ENCODE peak calls at places on chromosomes 3 and 15, in nine cellular contexts. L is stimulated activated CD8-positive, alpha-beta memory T cell treated with anti-CD3 and anti-CD28 coated beads, Interleukin-12 subunit alpha, Interleukin-12 subunit beta, amount 100 ng/mL, for 4 hours; W is ACHN; Y is HL-60; V is choroid plexus epithelial cell; K is GM04504; Z is COR-L47; P is NCI-H774; E is effector CD8-positive, alpha-beta T cell. B is an unnamed sample.

GRCh38 chr15:67997996-67998395 is 56.1 kb upstream of the PIAS1 start:
- DNase-seq in L (no peak), V (peak), W (no peak), P (no peak), Z (no peak), K (peak), Y (no peak), E (no peak), B (no peak)

GRCh38 chr3:172153335-172153861 is 114.0 kb downstream of the FNDC3B start:
- DNase-seq in L (peak), V (peak), W (peak), Z (no peak), E (no peak), P (no peak), Y (peak), K (peak), B (peak)

GRCh38 chr15:40843885-40844542 is at the start of gene SPINT1:
- DNase-seq in E (no peak), W (peak), Y (peak), P (peak), V (no peak), L (peak), K (no peak), Z (peak), B (peak)

GRCh38 chr3:45958333-45958791 is 15.1 kb downstream of the CXCR6 start:
- DNase-seq in E (no peak), V (no peak), Y (no peak), W (no peak), L (no peak), P (no peak), K (peak), Z (no peak), B (no peak)

GRCh38 chr3:144104679-144105078 is 133.1 kb downstream of the DIPK2A start:
- DNase-seq in V (no peak), P (no peak), K (no peak), E (no peak), L (no peak), W (no peak), Y (no peak), Z (no peak), B (no peak)

GRCh38 chr3:45455040-45455439 is 66.7 kb downstream of the LARS2 start:
- DNase-seq in K (no peak), V (no peak), E (no peak), Z (no peak), L (no peak), W (no peak), P (no peak), Y (no peak), B (no peak)

GRCh38 chr3:64291956-64292355 is 66.7 kb upstream of the PRICKLE2 start:
- DNase-seq in K (peak), Z (no peak), L (no peak), Y (no peak), E (no peak), W (peak), V (peak), P (no peak), B (no peak)

GRCh38 chr15:26082833-26083174 is 219.7 kb upstream of the ATP10A start:
- DNase-seq in K (no peak), E (no peak), W (peak), Z (no peak), L (no peak), Y (no peak), P (peak), V (peak), B (no peak)

GRCh38 chr3:151203053-151203420 is at the start of gene GPR171:
- DNase-seq in P (no peak), W (no peak), Y (no peak), Z (no peak), E (peak), L (peak), V (no peak), K (no peak), B (no peak)

GRCh38 chr15:68526269-68526668 is 52.5 kb upstream of the CORO2B start:
- DNase-seq in E (no peak), W (peak), P (no peak), L (no peak), V (peak), Z (no peak), K (peak), Y (no peak), B (no peak)

GRCh38 chr3:31790516-31791148 is 190.4 kb downstream of the OSBPL10 start:
- DNase-seq in K (no peak), E (no peak), V (no peak), L (no peak), Z (no peak), W (no peak), P (no peak), Y (no peak), B (no peak)

GRCh38 chr3:86708908-86709307 is 282.0 kb downstream of the VGLL3 start:
- DNase-seq in V (no peak), W (no peak), L (no peak), E (no peak), P (no peak), Z (no peak), Y (no peak), K (no peak), B (no peak)

GRCh38 chr3:86969500-86970189 is 21.3 kb downstream of the VGLL3 start:
- DNase-seq in V (peak), E (no peak), K (no peak), Z (no peak), Y (peak), L (no peak), W (peak), P (no peak), B (no peak)